ENCODE peak calls at places on chromosome 19, in seven cellular contexts. I is endothelial cell; A is small intestine; B is stimulated activated CD4-positive, alpha-beta T cell treated with anti-CD3 and anti-CD28 coated beads, Interleukin-2, amount 100 ng/mL, for 48 hours; K is ELF-1; X is HFF-Myc; H is LoVo. G is an unnamed sample.

GRCh38 chr19:10543420-10544241 is at the start of gene ATG4D:
- DNase-seq in I (peak), A (peak), B (peak), K (peak), X (no peak), H (peak), G (no peak)

GRCh38 chr19:34480971-34481821 is at the start of gene WTIP:
- DNase-seq in I (peak), A (no peak), B (no peak), K (peak), X (no peak), H (no peak), G (peak)

GRCh38 chr19:41546386-41546789 is 29.6 kb upstream of the CEACAM21 start:
- DNase-seq in I (no peak), A (peak), B (no peak), K (no peak), X (no peak), H (no peak), G (no peak)

GRCh38 chr19:46387713-46388130 is 25.6 kb downstream of the CCDC8 start:
- DNase-seq in I (no peak), A (no peak), B (no peak), K (no peak), X (no peak), H (no peak), G (no peak)

GRCh38 chr19:13044160-13044853 is 49.0 kb downstream of the NFIX start:
- DNase-seq in I (no peak), A (no peak), B (no peak), K (no peak), X (no peak), H (no peak), G (no peak)

GRCh38 chr19:46009530-46010510 is 13.0 kb downstream of the PGLYRP1 start:
- DNase-seq in I (peak), A (peak), B (peak), K (peak), X (peak), H (peak), G (peak)

GRCh38 chr19:55493052-55493649 is 4.9 kb downstream of the SSC5D start:
- DNase-seq in I (no peak), A (no peak), B (no peak), K (no peak), X (no peak), H (no peak), G (no peak)

GRCh38 chr19:44939668-44940067 is 2.4 kb upstream of the APOC4 start:
- DNase-seq in I (no peak), A (no peak), B (no peak), K (no peak), X (no peak), H (no peak), G (no peak)

GRCh38 chr19:13794388-13794751 is 873 bp upstream of the ZSWIM4 start:
- DNase-seq in I (no peak), A (no peak), B (no peak), K (no peak), X (peak), H (peak), G (no peak)